ENCODE peak calls at places on chromosomes 7 and 10, in nine cellular contexts. X is spleen, E is upper lobe of left lung, G is GM12878, W is transverse colon, Z is HCT116, H is endothelial cell of umbilical vein, U is esophagus muscularis mucosa, R is breast epithelium. Q is an unnamed sample. For H3K9me3, the result is how much of the 10 kb centered on the place peaks cover.

GRCh38 chr7:28755255-28755654 is 202.9 kb downstream of the TRIL start:
- DNase-seq in H (no peak), G (no peak), X (no peak), U (no peak), Z (no peak), E (no peak), R (no peak), W (no peak), Q (no peak)

GRCh38 chr7:112390167-112390566 is 60.1 kb upstream of the IFRD1 start:
- DNase-seq in U (peak), R (no peak), G (no peak), H (no peak), E (no peak), Z (no peak), W (no peak), X (no peak), Q (no peak)

GRCh38 chr7:90192876-90193765 is 18.4 kb upstream of the STEAP2 start:
- DNase-seq in R (no peak), H (peak), W (no peak), G (no peak), E (no peak), Z (no peak), X (no peak), U (no peak), Q (no peak)

GRCh38 chr7:4797858-4798705 is 22.7 kb downstream of the AP5Z1 start:
- DNase-seq in W (peak), U (no peak), G (no peak), X (peak), R (no peak), E (peak), H (peak), Z (peak), Q (peak)

GRCh38 chr10:63595072-63595471 is 73.9 kb downstream of the REEP3 start:
- DNase-seq in R (no peak), G (no peak), U (no peak), E (no peak), H (no peak), X (no peak), W (no peak), Z (no peak), Q (no peak)

GRCh38 chr10:5720182-5720581 is 35.5 kb downstream of the TASOR2 start:
- DNase-seq in H (no peak), R (no peak), E (no peak), X (no peak), Z (no peak), W (no peak), G (no peak), U (no peak), Q (no peak)

GRCh38 chr10:93138113-93138870 is 64.6 kb downstream of the CYP26A1 start:
- DNase-seq in Z (no peak), U (no peak), R (no peak), G (no peak), W (no peak), H (no peak), E (no peak), X (no peak), Q (no peak)

GRCh38 chr7:96591900-96592676 is 117.6 kb downstream of the SEM1 start:
- DNase-seq in E (no peak), W (no peak), X (no peak), G (no peak), Z (no peak), U (no peak), R (no peak), H (no peak), Q (no peak)

GRCh38 chr7:571096-572012 is 51.7 kb upstream of the PDGFA start:
- DNase-seq in Z (no peak), W (no peak), E (peak), X (no peak), H (no peak), G (no peak), R (no peak), U (no peak), Q (no peak)

GRCh38 chr7:24025094-24025493 is 258.9 kb upstream of the NPY start:
- DNase-seq in Z (no peak), E (no peak), G (no peak), R (no peak), H (no peak), U (no peak), W (no peak), X (no peak), Q (no peak)

GRCh38 chr7:111958889-111959288 is 247.3 kb downstream of the DOCK4 start:
- DNase-seq in Z (no peak), G (no peak), H (peak), U (no peak), R (no peak), X (no peak), W (no peak), E (no peak), Q (no peak)

GRCh38 chr10:76127984-76128589 is 696.7 kb downstream of the LRMDA start:
- DNase-seq in Z (no peak), G (no peak), X (no peak), H (no peak), R (no peak), U (peak), W (no peak), E (no peak), Q (no peak)

GRCh38 chr10:74384615-74385213 is 233.7 kb downstream of the ADK start:
- DNase-seq in E (no peak), W (no peak), Z (no peak), R (no peak), H (no peak), X (no peak), G (no peak), U (no peak), Q (no peak)

GRCh38 chr10:60575105-60575504 is 185.4 kb upstream of the ANK3 start:
- DNase-seq in G (no peak), X (no peak), H (no peak), W (no peak), U (no peak), E (no peak), Z (no peak), R (no peak), Q (no peak)

GRCh38 chr10:3951993-3952392 is 167.0 kb upstream of the KLF6 start:
- DNase-seq in Z (no peak), G (no peak), X (no peak), W (no peak), E (no peak), H (no peak), U (no peak), R (no peak), Q (peak)

GRCh38 chr10:133456041-133456951 is 2.6 kb downstream of the SCART1 start:
- DNase-seq in R (peak), U (peak), Z (no peak), E (peak), H (no peak), X (no peak), G (no peak), W (no peak), Q (peak)

GRCh38 chr10:58531084-58531695 is 18.5 kb downstream of the BICC1 start:
- DNase-seq in R (no peak), X (no peak), G (peak), W (peak), H (peak), U (no peak), Z (peak), E (no peak), Q (peak)

GRCh38 chr10:47241946-47242900 is 57.8 kb upstream of the GDF10 start:
- DNase-seq in R (no peak), E (no peak), H (no peak), U (no peak), X (peak), G (no peak), Z (no peak), W (peak), Q (peak)

GRCh38 chr10:131337656-131338055 is 26.1 kb upstream of the TCERG1L start:
- DNase-seq in U (peak), H (no peak), R (no peak), X (no peak), W (no peak), G (no peak), Z (no peak), E (no peak), Q (no peak)

GRCh38 chr10:131332821-131333220 is 21.3 kb upstream of the TCERG1L start:
- DNase-seq in E (no peak), U (no peak), Z (no peak), X (no peak), W (no peak), G (no peak), H (no peak), R (no peak), Q (no peak)
- TF ChIP-seq POLR2AphosphoS5 in E (no peak), U (no peak), Z (no peak), X (no peak), W (no peak), G (no peak), H (no peak), R (no peak), Q (no peak)

GRCh38 chr7:105010538-105011523 is 3.2 kb upstream of the KMT2E start:
- DNase-seq in U (no peak), G (no peak), X (no peak), R (no peak), H (peak), E (no peak), W (no peak), Z (no peak), Q (no peak)

GRCh38 chr7:105013283-105013817 is 655 bp upstream of the KMT2E start:
- DNase-seq in X (peak), E (peak), U (peak), R (peak), H (peak), G (peak), Z (peak), W (peak), Q (peak)

GRCh38 chr7:105011771-105012502 is 2.1 kb upstream of the KMT2E start:
- DNase-seq in X (no peak), Z (no peak), H (no peak), U (no peak), R (no peak), G (no peak), W (peak), E (no peak), Q (no peak)

GRCh38 chr7:105013818-105014724 is at the start of gene KMT2E:
- DNase-seq in H (peak), U (peak), Z (peak), G (peak), W (peak), E (peak), R (peak), X (peak), Q (peak)

GRCh38 chr7:105012503-105013282 is 1.3 kb upstream of the KMT2E start:
- DNase-seq in E (peak), X (peak), W (peak), R (peak), Z (peak), G (peak), H (peak), U (peak), Q (peak)
- TF ChIP-seq POLR2A in E (no peak), X (peak), W (no peak), R (peak), Z (no peak), G (peak), H (peak), U (peak), Q (no peak)

DNA sequence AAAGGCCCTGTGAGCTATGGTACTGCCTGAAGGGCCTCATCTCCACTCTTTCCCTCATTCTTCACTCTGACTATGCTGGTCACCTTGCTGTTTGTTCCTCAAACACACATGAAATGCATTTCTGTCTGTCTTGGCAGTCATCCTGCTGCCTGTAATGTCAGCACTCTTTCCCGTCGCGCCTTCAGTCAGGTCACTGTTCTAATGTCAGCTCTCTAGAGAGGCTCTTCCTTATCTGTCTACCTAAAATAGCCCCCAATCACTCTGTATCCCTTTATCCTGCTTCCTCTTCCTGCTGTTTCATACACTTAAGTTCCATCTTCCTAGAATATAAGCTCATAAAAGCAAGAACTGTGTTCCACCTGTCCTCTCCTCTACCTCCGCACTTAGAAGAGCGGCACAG is 215.5 kb downstream of the ZNF33B start:
- DNase-seq in Z (no peak), G (no peak), U (no peak), E (no peak), H (no peak), R (no peak), W (no peak), X (no peak), Q (no peak)
- H3K9me3 ChIP-seq in Z (under half), G (under half), U (under half), E (under half), H (under half), R (under half), W (under half), X (under half), Q (under half)

GRCh38 chr10:14144491-14144890 is 186.2 kb downstream of the FRMD4A start:
- DNase-seq in G (no peak), Z (no peak), H (no peak), W (no peak), R (no peak), E (no peak), X (no peak), U (no peak), Q (no peak)
- TF ChIP-seq POLR2AphosphoS5 in G (no peak), Z (no peak), H (no peak), W (no peak), R (no peak), E (no peak), X (no peak), U (no peak), Q (no peak)

DNA sequence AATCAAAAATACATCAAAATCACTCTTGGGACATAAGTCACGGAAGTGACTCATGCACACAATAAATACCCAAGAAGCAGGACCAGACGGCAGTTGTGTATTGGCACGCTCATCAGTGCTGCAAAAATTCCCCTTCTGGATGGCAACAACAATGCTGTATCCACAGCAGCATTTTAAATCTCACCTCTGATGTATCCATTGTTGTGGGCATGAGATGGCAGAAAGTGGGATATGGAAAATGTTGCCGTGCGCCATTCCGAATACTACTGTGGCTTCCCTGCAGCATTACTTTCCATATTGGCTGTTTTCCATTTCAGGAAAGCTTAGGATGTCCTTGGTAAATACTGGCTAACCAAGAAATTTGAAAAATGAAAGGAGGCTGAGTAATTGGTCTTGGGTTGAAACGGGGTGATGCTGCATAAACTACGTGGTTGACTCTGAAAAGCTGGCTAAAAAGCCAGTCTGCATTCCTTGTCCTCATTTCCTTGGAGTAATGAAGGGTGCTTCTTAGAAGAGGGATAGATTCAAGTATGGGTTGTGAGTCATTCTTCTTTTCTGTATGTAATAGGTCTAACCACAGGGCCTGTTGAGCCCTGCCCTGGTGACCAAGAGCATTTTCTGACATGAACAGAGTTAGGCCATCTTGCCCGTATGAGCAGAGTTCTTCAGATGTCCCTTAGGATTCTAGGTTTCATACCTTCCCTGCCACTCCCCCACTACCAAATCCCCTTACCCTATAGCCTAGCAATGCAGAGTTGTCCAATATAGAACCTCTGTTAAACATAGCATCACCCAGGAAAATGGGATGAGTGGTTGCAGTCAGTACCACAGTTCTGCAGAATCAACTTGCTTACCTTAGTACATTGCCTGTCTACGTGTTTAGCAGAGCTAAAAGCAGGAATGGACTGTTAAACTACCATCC is 36.3 kb upstream of the TOMM7 start:
- DNase-seq in U (no peak), X (no peak), H (peak), Z (peak), G (no peak), W (no peak), R (no peak), E (no peak), Q (no peak)
- TF ChIP-seq POLR2A in U (no peak), X (no peak), H (peak), Z (no peak), G (no peak), W (no peak), R (no peak), E (no peak), Q (no peak)

DNA sequence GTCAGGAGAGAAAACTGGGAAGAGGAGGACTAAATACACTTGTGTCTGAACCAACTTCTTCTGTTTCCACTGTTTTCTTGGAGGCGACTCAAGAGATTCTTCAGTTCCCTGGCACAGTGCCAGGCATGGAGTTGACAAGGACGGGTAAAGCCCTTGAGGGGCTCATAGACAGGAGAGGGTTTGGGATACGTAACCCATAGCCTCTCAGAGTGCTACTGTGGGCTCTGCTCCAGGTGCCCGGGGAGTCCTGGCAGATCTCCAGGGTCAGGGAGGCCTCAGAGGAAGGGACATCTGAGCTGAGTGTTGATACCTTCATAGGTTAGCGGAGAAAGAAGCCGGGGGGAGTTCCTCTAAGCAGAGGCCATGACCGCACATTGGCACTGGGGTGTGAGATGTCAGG is 42.0 kb downstream of the GALNT17 start:
- DNase-seq in H (no peak), G (no peak), Z (no peak), E (no peak), R (no peak), X (no peak), W (no peak), U (no peak), Q (no peak)
- H3K9me3 ChIP-seq in H (under half), G (under half), Z (under half), E (under half), R (under half), X (half or more), W (under half), U (under half), Q (under half)

GRCh38 chr10:79488303-79488702 is 24.0 kb upstream of the EIF5AL1 start:
- DNase-seq in R (no peak), E (no peak), W (peak), U (peak), X (no peak), G (no peak), Z (peak), H (no peak), Q (peak)
- TF ChIP-seq POLR2AphosphoS5 in R (no peak), E (peak), W (peak), U (peak), X (peak), G (no peak), Z (peak), H (no peak), Q (peak)

DNA sequence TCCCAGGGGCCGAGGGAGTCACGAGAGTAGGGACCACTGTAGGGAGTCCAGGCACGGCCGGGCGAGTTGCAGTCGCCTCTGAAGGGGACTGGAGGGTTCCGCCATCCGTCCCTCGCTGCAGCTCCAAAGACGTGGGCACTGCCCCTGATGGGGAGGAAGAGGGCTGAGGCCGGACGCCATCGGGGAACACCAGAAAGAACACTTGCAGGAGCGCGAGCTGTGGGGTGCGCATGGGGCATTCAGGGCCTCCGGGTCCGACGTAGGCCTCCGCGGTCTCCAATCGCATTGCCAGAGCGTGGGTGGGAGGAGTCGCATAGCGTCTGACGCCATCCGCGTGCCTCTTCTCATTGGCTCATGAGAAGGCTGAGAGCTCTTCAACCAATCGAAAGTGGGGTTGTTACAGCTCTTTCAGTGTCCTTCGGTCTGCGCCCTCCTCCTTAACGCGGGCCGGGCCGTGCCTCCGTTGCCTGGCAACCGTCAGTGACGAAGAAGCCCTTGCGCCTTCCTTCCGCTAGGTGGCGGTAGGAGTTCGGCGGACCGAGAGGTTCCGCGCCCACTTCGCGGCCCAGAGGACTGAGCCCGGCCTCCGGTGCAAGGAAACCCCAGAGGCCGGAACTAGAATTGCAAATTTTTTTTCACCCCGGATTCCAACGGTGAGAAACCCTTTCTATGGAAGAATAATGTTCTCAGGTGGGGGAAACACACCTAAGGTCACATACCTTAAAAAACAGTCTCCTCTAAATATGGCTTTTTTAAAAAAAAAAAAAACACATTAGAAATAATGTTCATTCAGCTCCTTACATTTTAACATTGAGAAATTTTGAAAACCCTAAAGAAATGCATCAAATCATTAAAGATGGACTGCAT is at the start of gene TCTN3:
- DNase-seq in X (peak), H (peak), R (peak), Z (peak), G (peak), W (peak), E (peak), U (peak), Q (peak)
- TF ChIP-seq POLR2A in X (no peak), H (peak), R (peak), Z (peak), G (peak), W (peak), E (peak), U (no peak), Q (no peak)

Q was measured in stomach.